ENCODE peak calls at places on chromosomes 13 and 19, in seven cellular contexts. S is heart left ventricle, O is PC-3, X is lower leg skin, I is ascending aorta, P is AG04449, F is neural crest cell. B is an unnamed sample.

GRCh38 chr13:40780822-40781401 is 8.5 kb upstream of the SLC25A15 start:
- DNase-seq in O (no peak), I (no peak), X (no peak), P (no peak), S (no peak), F (no peak), B (no peak)

GRCh38 chr13:28755546-28755870 is 36.7 kb upstream of the SLC46A3 start:
- DNase-seq in O (no peak), F (no peak), P (no peak), S (no peak), I (no peak), X (no peak), B (no peak)

GRCh38 chr19:3687774-3688706 is 12.2 kb downstream of the PIP5K1C start:
- DNase-seq in P (no peak), O (no peak), S (no peak), X (no peak), F (no peak), I (no peak), B (no peak)

GRCh38 chr19:13670846-13671245 is 93.5 kb upstream of the MRI1 start:
- DNase-seq in F (no peak), P (no peak), O (no peak), I (no peak), X (peak), S (no peak), B (no peak)

GRCh38 chr13:30000373-30000770 is 150.0 kb upstream of the UBL3 start:
- DNase-seq in F (no peak), S (no peak), O (no peak), P (no peak), I (no peak), X (no peak), B (no peak)

GRCh38 chr19:55647732-55648656 is at the start of gene CCDC106:
- DNase-seq in X (no peak), P (no peak), I (no peak), S (peak), F (peak), O (peak), B (no peak)

GRCh38 chr13:108566413-108567170 is 62.8 kb upstream of the MYO16 start:
- DNase-seq in P (no peak), S (no peak), F (no peak), X (no peak), I (no peak), O (no peak), B (no peak)

GRCh38 chr13:109818891-109819290 is 32.5 kb upstream of the IRS2 start:
- DNase-seq in X (no peak), S (no peak), I (no peak), O (no peak), F (no peak), P (no peak), B (no peak)

GRCh38 chr19:29107831-29108230 is 105.1 kb downstream of the UQCRFS1 start:
- DNase-seq in S (no peak), O (no peak), X (no peak), P (no peak), F (no peak), I (no peak), B (no peak)

GRCh38 chr13:48009298-48009697 is 8.2 kb upstream of the SUCLA2 start:
- DNase-seq in X (no peak), F (no peak), O (peak), S (no peak), I (no peak), P (peak), B (no peak)

GRCh38 chr13:40692946-40693345 is 26.5 kb upstream of the FOXO1 start:
- DNase-seq in S (no peak), F (no peak), P (no peak), X (no peak), I (no peak), O (peak), B (no peak)

GRCh38 chr13:19618925-19619324 is 14.5 kb upstream of the MPHOSPH8 start:
- DNase-seq in I (no peak), F (peak), P (no peak), S (no peak), O (peak), X (no peak), B (no peak)

GRCh38 chr19:52170863-52171320 is 529 bp downstream of the ZNF836 start:
- DNase-seq in F (peak), X (no peak), S (peak), P (no peak), I (no peak), O (no peak), B (no peak)

DNA sequence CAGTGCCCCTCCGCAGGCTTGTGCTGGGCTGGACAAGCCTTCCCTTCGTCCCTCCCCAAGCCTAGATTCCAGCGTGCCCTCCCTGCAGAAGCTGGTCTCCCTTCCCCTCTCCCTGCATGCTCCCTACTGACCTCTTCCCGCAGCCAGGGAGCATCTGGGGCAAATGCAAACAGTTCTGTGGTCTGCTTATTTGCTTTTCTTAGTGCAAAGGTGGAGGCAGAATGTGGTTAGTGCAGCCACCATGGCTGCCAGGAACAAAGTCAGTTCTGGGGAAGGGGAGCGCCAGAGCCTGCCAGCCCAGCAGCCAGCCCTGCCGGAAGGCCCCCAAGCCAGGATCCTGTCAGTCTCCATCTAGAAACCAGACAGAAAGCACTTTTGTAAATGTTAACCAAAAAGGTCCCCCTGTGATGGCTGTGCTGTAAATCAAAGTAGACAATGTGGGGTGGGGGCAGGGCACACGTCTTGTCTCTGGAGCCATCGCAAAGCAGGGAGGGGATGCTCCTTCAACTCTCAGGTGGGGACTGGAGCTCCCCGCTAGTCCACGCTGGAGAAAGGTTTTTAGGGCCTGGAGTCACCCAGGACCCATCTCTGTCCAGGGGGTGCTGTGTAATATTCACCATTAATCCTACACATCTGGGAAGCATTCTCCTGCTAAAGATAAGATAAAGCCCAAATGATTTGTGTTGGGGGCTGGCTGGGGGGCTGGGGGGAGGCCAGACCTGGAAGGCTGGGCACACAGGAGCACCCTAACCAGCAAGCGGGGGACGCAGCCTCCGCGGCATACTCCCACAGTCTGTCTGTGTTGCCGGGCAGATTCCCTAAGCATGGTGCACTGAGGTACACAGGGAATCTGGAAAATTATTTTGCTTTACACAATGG is 30.9 kb downstream of the SERP2 start:
- DNase-seq in I (no peak), X (no peak), S (no peak), P (no peak), O (no peak), F (peak), B (no peak)
- TF ChIP-seq CTCF in I (no peak), X (no peak), S (no peak), P (no peak), O (no peak), F (no peak), B (no peak)

DNA sequence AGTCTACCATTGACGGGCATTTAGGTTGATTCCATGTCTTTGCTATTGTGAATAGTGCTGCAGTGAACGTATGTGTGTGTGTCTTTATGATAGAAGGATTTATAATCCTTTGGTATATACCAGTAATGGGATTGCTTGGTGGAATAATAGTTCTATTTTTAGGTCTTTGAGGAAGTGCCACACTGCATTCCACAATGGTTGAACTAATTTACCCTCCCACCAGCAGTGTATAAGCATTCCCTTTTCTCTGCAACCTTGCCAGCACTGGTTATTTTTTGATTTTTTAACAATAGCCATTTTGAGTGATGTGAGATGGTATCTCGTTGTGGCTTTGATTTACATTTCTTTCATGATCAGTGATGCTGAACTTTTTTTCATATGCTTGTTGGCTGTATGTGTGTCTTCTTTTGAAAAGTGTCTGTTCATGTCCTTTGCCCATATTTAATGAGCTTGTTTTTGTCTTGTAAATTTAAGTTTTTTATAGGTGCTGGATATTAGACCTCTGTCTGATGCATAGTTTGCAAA is 37.5 kb downstream of the RFC3 start:
- DNase-seq in X (no peak), P (no peak), F (no peak), S (no peak), I (no peak), O (no peak), B (no peak)
- TF ChIP-seq CTCF in X (no peak), P (no peak), F (no peak), S (no peak), I (no peak), O (no peak), B (no peak)

GRCh38 chr13:97879646-97880297 is 73.7 kb upstream of the IPO5 start:
- DNase-seq in X (no peak), O (peak), S (no peak), F (no peak), I (no peak), P (peak), B (no peak)

GRCh38 chr13:97878421-97879375 is 74.8 kb upstream of the IPO5 start:
- DNase-seq in I (no peak), F (no peak), X (no peak), P (no peak), O (peak), S (no peak), B (no peak)

GRCh38 chr13:97883356-97883755 is 70.1 kb upstream of the IPO5 start:
- DNase-seq in F (no peak), I (no peak), S (no peak), P (peak), O (no peak), X (no peak), B (no peak)

GRCh38 chr13:97881556-97881955 is 71.9 kb upstream of the IPO5 start:
- DNase-seq in P (no peak), F (no peak), I (no peak), S (no peak), X (no peak), O (no peak), B (no peak)

GRCh38 chr13:97880298-97880675 is 73.2 kb upstream of the IPO5 start:
- DNase-seq in I (no peak), F (no peak), P (no peak), S (no peak), O (peak), X (no peak), B (no peak)
- TF ChIP-seq CTCF in I (no peak), F (no peak), P (no peak), S (no peak), O (peak), X (no peak), B (no peak)

GRCh38 chr13:91017031-91017668 is 330.3 kb upstream of the MIR17HG start:
- DNase-seq in O (peak), I (no peak), P (no peak), X (no peak), F (peak), S (no peak), B (no peak)
- TF ChIP-seq CTCF in O (peak), I (peak), P (peak), X (no peak), F (peak), S (peak), B (no peak)

DNA sequence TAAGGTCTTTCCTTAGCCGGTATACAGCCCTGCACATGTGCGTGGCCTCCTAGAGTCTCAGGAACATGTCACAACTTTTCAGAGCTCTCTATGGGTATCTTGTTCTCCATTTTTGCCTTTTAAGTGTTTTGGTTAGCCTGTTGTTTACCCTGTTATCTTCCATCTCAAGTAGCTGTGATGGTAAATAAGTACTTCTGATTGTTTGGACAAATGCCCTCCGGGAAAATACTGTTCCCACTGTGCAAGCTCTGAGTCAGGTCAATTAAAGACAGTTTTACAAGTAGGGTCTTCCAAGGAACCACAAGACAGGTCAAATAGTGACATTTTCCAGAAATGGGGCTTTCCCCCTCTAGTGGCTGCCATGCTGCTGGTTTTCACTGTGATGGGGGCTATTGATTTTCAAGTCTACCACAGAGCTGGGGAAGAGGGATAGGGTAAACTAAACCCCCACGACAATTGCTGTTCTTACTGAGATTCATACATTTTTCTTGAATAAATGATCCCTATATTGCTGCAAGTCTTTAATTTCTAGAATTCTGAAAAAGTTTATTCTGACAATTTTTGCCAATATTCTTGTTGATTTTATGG is 109.5 kb downstream of the TM9SF2 start:
- DNase-seq in X (no peak), I (no peak), S (no peak), P (no peak), O (no peak), F (no peak), B (no peak)
- TF ChIP-seq CTCF in X (no peak), I (no peak), S (peak), P (no peak), O (peak), F (peak), B (no peak)

DNA sequence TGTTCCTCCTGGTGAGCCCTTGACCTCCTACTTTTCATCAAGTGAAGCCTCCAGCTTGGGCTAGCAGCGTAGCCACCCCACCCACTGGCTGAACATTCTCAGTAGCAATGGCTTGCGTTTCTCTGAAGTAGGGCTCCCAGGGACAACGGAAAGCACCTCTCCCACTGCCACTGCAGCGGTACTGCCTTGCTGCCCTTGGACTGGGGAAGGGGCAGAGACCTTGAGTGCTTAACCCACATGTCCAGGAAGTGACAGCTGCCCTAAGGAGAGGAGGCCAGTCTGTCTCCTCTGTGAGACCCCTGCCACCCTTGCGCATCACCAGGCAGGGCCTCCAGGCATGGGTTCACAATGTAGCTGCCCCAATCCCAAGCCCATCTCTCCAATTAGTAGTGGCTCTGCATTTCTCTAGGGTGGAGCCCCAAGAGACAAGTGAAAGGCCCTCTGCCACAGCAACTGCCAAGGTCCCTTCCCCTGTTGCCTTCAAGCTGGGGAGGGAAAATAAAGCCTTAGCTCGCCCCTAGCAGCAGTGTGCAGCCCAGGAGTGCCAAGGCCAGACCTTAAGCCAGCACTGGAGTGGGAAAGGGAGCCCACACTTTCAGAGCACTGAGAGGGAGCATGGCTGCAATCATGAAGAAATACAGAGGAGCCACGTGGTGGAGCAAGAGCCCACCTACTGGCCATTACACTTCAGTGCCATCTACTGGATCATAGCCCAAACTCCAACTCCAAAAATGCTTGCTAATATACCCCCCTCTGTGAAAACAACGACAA is 175.9 kb upstream of the TRPC4 start:
- DNase-seq in I (no peak), S (no peak), F (no peak), O (peak), X (no peak), P (no peak), B (no peak)
- TF ChIP-seq CTCF in I (no peak), S (peak), F (peak), O (peak), X (no peak), P (peak), B (no peak)

DNA sequence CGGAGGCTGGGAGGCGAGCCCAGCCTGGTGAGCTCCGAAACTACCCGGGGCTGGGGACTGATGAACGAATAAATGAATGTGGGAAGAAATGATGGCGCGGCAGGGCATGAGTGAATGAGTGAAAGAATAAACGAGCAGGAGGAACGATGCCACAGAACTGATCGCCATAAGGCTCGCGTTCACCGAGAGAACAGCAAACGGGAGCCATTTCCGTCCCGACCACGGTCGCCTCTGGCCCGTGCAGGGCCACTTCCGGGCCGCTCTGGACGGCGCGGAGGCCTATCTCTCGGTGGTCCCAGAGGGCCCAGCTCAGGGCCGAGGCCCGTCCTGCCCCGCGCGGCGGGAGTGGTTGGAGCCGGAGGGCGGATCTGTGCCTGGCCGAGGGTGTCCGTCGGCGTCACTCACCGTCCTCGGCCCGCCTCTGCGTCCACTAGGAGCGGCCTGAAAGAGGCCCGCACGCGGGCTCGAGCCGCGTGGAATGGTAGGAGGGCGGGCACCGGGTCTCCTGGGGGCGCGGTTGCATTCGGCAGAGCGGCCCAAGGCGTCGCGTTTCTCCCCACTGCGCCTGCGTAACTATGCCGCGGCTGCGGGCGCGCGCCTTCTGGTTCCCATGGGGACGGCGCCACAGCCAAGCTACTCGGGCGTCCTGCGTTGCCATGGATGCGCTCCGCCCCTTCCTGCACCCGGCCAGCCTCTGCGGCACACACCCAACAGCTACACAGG is at the start of gene ZNF497:
- DNase-seq in P (peak), F (peak), I (peak), S (peak), X (peak), O (peak), B (peak)
- TF ChIP-seq CTCF in P (peak), F (no peak), I (no peak), S (peak), X (no peak), O (no peak), B (no peak)

GRCh38 chr13:73131247-73131646 is 72.4 kb downstream of the KLF5 start:
- DNase-seq in P (no peak), S (no peak), X (no peak), O (no peak), F (no peak), I (no peak), B (no peak)
- TF ChIP-seq CTCF in P (no peak), S (no peak), X (no peak), O (no peak), F (no peak), I (no peak), B (no peak)

DNA sequence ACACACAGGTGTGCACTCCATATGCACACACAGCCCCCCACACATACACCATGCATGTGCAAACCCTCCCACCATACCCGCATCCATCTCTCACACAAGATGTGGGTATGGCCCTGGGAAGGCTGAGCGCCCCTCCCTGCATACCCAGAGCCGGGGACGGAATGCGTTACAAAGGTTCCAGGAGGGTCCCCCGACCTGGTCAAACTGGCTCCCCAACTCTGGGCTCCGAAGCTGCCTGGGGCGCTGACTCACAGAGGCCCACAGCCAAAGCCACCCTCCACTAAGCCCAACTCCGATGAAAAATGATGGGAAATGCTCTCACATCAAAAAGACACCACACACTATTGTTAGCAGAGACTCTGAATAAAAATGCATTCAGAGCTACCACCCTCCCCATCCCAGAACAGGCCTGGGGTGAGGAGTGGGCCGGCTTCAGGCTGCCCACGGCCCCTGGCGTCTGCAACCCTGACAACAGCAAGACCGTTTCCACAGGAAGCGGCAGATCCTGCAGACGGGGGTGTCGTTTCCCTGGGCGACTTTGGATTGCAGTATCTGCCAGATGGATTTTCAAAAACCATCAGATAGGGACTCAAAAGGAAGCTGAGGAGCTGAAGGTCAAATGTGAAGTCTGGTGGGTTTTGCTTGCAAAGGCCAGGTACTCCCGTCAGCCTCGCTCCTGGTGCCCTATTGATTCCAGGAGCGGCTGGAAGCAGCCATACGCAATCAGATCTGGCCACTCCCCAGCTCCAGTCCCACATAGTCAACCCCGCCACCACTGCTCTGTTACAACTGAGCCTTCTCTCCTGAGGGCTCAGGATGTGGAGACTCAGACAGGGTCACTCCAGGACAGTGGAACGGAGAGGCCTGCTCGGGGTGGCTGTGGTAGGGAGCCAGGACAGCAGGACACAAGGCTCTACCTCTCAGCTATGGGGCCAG is 14.3 kb downstream of the PEPD start:
- DNase-seq in X (no peak), F (no peak), S (no peak), I (no peak), P (no peak), O (peak), B (no peak)
- TF ChIP-seq CTCF in X (no peak), F (no peak), S (no peak), I (no peak), P (no peak), O (no peak), B (no peak)